ENCODE peak calls at places on chromosomes 12 and 14, in five cellular contexts. One of them, this sample, is unnamed.

GRCh38 chr12:117023998-117024960 is 74.9 kb downstream of the TESC start:
- DNase-seq in NCI-H748 treated with DMSO at 0.1 percent for 48 hours: no peak
- DNase-seq in H4: no peak
- DNase-seq in spleen: no peak
- DNase-seq in psoas muscle: no peak
- DNase-seq in this sample: no peak

GRCh38 chr12:68611094-68611818 is 557 bp downstream of the RAP1B start:
- DNase-seq in psoas muscle: peak
- DNase-seq in NCI-H748 treated with DMSO at 0.1 percent for 48 hours: no peak
- DNase-seq in H4: peak
- DNase-seq in spleen: peak
- DNase-seq in this sample: peak

GRCh38 chr14:99892406-99892805 is 99.2 kb downstream of the EML1 start:
- DNase-seq in H4: no peak
- DNase-seq in psoas muscle: no peak
- DNase-seq in spleen: no peak
- DNase-seq in NCI-H748 treated with DMSO at 0.1 percent for 48 hours: no peak
- DNase-seq in this sample: no peak

GRCh38 chr12:105561981-105562726 is 231.7 kb downstream of the C12orf75 start:
- DNase-seq in NCI-H748 treated with DMSO at 0.1 percent for 48 hours: peak
- DNase-seq in H4: peak
- DNase-seq in spleen: no peak
- DNase-seq in psoas muscle: peak
- DNase-seq in this sample: no peak

GRCh38 chr12:67239061-67239460 is 30.1 kb upstream of the CAND1 start:
- DNase-seq in NCI-H748 treated with DMSO at 0.1 percent for 48 hours: no peak
- DNase-seq in psoas muscle: no peak
- DNase-seq in H4: no peak
- DNase-seq in spleen: no peak
- DNase-seq in this sample: no peak

GRCh38 chr14:61526405-61527312 is 168.7 kb upstream of the HIF1A start:
- DNase-seq in NCI-H748 treated with DMSO at 0.1 percent for 48 hours: no peak
- DNase-seq in spleen: peak
- DNase-seq in H4: no peak
- DNase-seq in psoas muscle: peak
- DNase-seq in this sample: peak

GRCh38 chr12:106240821-106241220 is 7.0 kb downstream of the CKAP4 start:
- DNase-seq in spleen: no peak
- DNase-seq in psoas muscle: no peak
- DNase-seq in NCI-H748 treated with DMSO at 0.1 percent for 48 hours: no peak
- DNase-seq in H4: no peak
- DNase-seq in this sample: no peak

GRCh38 chr12:79857675-79858074 is 77.2 kb downstream of the PPP1R12A start:
- DNase-seq in NCI-H748 treated with DMSO at 0.1 percent for 48 hours: no peak
- DNase-seq in psoas muscle: no peak
- DNase-seq in H4: no peak
- DNase-seq in spleen: no peak
- DNase-seq in this sample: peak

GRCh38 chr12:92289611-92290010 is 144.0 kb upstream of the BTG1 start:
- DNase-seq in NCI-H748 treated with DMSO at 0.1 percent for 48 hours: no peak
- DNase-seq in psoas muscle: no peak
- DNase-seq in H4: no peak
- DNase-seq in spleen: no peak
- DNase-seq in this sample: no peak

GRCh38 chr12:107057071-107057834 is 36.1 kb downstream of the CRY1 start:
- DNase-seq in psoas muscle: no peak
- DNase-seq in H4: no peak
- DNase-seq in spleen: no peak
- DNase-seq in NCI-H748 treated with DMSO at 0.1 percent for 48 hours: no peak
- DNase-seq in this sample: no peak

GRCh38 chr14:79016828-79017505 is 846.8 kb downstream of the NRXN3 start:
- DNase-seq in spleen: no peak
- DNase-seq in H4: peak
- DNase-seq in NCI-H748 treated with DMSO at 0.1 percent for 48 hours: no peak
- DNase-seq in psoas muscle: no peak
- DNase-seq in this sample: no peak

GRCh38 chr14:24426912-24427536 is 2.4 kb downstream of the CBLN3 start:
- DNase-seq in psoas muscle: no peak
- DNase-seq in NCI-H748 treated with DMSO at 0.1 percent for 48 hours: no peak
- DNase-seq in spleen: peak
- DNase-seq in H4: no peak
- DNase-seq in this sample: no peak

GRCh38 chr12:78473136-78473535 is 391.4 kb upstream of the SYT1 start:
- DNase-seq in psoas muscle: no peak
- DNase-seq in NCI-H748 treated with DMSO at 0.1 percent for 48 hours: no peak
- DNase-seq in H4: no peak
- DNase-seq in spleen: no peak
- DNase-seq in this sample: no peak

GRCh38 chr14:90384543-90384911 is 12.3 kb upstream of the CALM1 start:
- DNase-seq in NCI-H748 treated with DMSO at 0.1 percent for 48 hours: no peak
- DNase-seq in H4: no peak
- DNase-seq in spleen: no peak
- DNase-seq in psoas muscle: no peak
- DNase-seq in this sample: no peak

GRCh38 chr14:31038521-31039166 is 12.5 kb upstream of the STRN3 start:
- DNase-seq in NCI-H748 treated with DMSO at 0.1 percent for 48 hours: no peak
- DNase-seq in psoas muscle: no peak
- DNase-seq in spleen: no peak
- DNase-seq in H4: no peak
- DNase-seq in this sample: no peak

GRCh38 chr12:56908136-56908535 is 26.1 kb downstream of the SDR9C7 start:
- DNase-seq in NCI-H748 treated with DMSO at 0.1 percent for 48 hours: no peak
- DNase-seq in psoas muscle: no peak
- DNase-seq in H4: no peak
- DNase-seq in spleen: no peak
- DNase-seq in this sample: peak

GRCh38 chr12:45349911-45350310 is 134.0 kb downstream of the ANO6 start:
- DNase-seq in H4: no peak
- DNase-seq in psoas muscle: no peak
- DNase-seq in NCI-H748 treated with DMSO at 0.1 percent for 48 hours: no peak
- DNase-seq in spleen: no peak
- DNase-seq in this sample: no peak

GRCh38 chr12:130522244-130522834 is 184.7 kb downstream of the PIWIL1 start:
- DNase-seq in psoas muscle: no peak
- DNase-seq in H4: no peak
- DNase-seq in NCI-H748 treated with DMSO at 0.1 percent for 48 hours: no peak
- DNase-seq in spleen: no peak
- DNase-seq in this sample: no peak

GRCh38 chr12:48422060-48422459 is 50.3 kb upstream of the ANP32D start:
- DNase-seq in psoas muscle: no peak
- DNase-seq in NCI-H748 treated with DMSO at 0.1 percent for 48 hours: no peak
- DNase-seq in H4: no peak
- DNase-seq in spleen: no peak
- DNase-seq in this sample: no peak

GRCh38 chr14:49861923-49862673 is 9.5 kb upstream of the NEMF start:
- DNase-seq in NCI-H748 treated with DMSO at 0.1 percent for 48 hours: peak
- DNase-seq in psoas muscle: peak
- DNase-seq in H4: peak
- DNase-seq in spleen: peak
- DNase-seq in this sample: peak

GRCh38 chr12:115135800-115136211 is 451.8 kb upstream of the TBX3 start:
- DNase-seq in spleen: no peak
- DNase-seq in H4: peak
- DNase-seq in psoas muscle: peak
- DNase-seq in NCI-H748 treated with DMSO at 0.1 percent for 48 hours: peak
- DNase-seq in this sample: no peak

GRCh38 chr14:50476134-50476533 is 56.2 kb downstream of the MAP4K5 start:
- DNase-seq in spleen: no peak
- DNase-seq in NCI-H748 treated with DMSO at 0.1 percent for 48 hours: no peak
- DNase-seq in psoas muscle: no peak
- DNase-seq in H4: no peak
- DNase-seq in this sample: no peak

GRCh38 chr14:65502676-65503124 is 90.2 kb downstream of the FUT8 start:
- DNase-seq in psoas muscle: no peak
- DNase-seq in NCI-H748 treated with DMSO at 0.1 percent for 48 hours: no peak
- DNase-seq in spleen: no peak
- DNase-seq in H4: peak
- DNase-seq in this sample: no peak

GRCh38 chr14:60589442-60589841 is 59.8 kb downstream of the SIX1 start:
- DNase-seq in H4: no peak
- DNase-seq in psoas muscle: no peak
- DNase-seq in spleen: no peak
- DNase-seq in NCI-H748 treated with DMSO at 0.1 percent for 48 hours: no peak
- DNase-seq in this sample: no peak

GRCh38 chr12:50200507-50201273 is 33.5 kb upstream of the CERS5 start:
- DNase-seq in NCI-H748 treated with DMSO at 0.1 percent for 48 hours: no peak
- DNase-seq in H4: no peak
- DNase-seq in psoas muscle: no peak
- DNase-seq in spleen: no peak
- DNase-seq in this sample: peak

GRCh38 chr12:49932746-49933145 is 17.8 kb upstream of the AQP2 start:
- DNase-seq in H4: no peak
- DNase-seq in psoas muscle: no peak
- DNase-seq in spleen: peak
- DNase-seq in NCI-H748 treated with DMSO at 0.1 percent for 48 hours: no peak
- DNase-seq in this sample: no peak

GRCh38 chr14:100474176-100474575 is 113.0 kb downstream of the BEGAIN start:
- DNase-seq in psoas muscle: no peak
- DNase-seq in NCI-H748 treated with DMSO at 0.1 percent for 48 hours: no peak
- DNase-seq in H4: no peak
- DNase-seq in spleen: no peak
- DNase-seq in this sample: no peak

GRCh38 chr12:6030081-6030480 is 85.0 kb upstream of the ANO2 start:
- DNase-seq in psoas muscle: no peak
- DNase-seq in H4: no peak
- DNase-seq in spleen: no peak
- DNase-seq in NCI-H748 treated with DMSO at 0.1 percent for 48 hours: no peak
- DNase-seq in this sample: no peak